ENCODE peak calls at places on chromosome 11, in four cellular contexts. One of them, this sample, is unnamed.

GRCh38 chr11:8719260-8720190 is 36.9 kb downstream of the RPL27A start:
- DNase-seq in transverse colon: peak
- DNase-seq in PC-9: peak
- DNase-seq in RWPE1: peak
- DNase-seq in this sample: peak

GRCh38 chr11:11916981-11917399 is 75.2 kb downstream of the USP47 start:
- DNase-seq in transverse colon: no peak
- DNase-seq in RWPE1: no peak
- DNase-seq in PC-9: peak
- DNase-seq in this sample: no peak

GRCh38 chr11:130815921-130816320 is 100.4 kb downstream of the SNX19 start:
- DNase-seq in PC-9: no peak
- DNase-seq in transverse colon: no peak
- DNase-seq in RWPE1: no peak
- DNase-seq in this sample: no peak

GRCh38 chr11:126468102-126468521 is 112.6 kb downstream of the ST3GAL4 start:
- DNase-seq in RWPE1: no peak
- DNase-seq in PC-9: peak
- DNase-seq in transverse colon: no peak
- DNase-seq in this sample: no peak

GRCh38 chr11:117597083-117597482 is 199.9 kb downstream of the DSCAML1 start:
- DNase-seq in transverse colon: peak
- DNase-seq in RWPE1: peak
- DNase-seq in PC-9: peak
- DNase-seq in this sample: peak

GRCh38 chr11:74533421-74533820 is 39.9 kb upstream of the LIPT2 start:
- DNase-seq in RWPE1: no peak
- DNase-seq in PC-9: no peak
- DNase-seq in transverse colon: no peak
- DNase-seq in this sample: no peak

GRCh38 chr11:130641884-130642283 is 193.4 kb downstream of the ADAMTS15 start:
- DNase-seq in RWPE1: no peak
- DNase-seq in PC-9: no peak
- DNase-seq in transverse colon: no peak
- DNase-seq in this sample: no peak

GRCh38 chr11:113481226-113481625 is 6.0 kb upstream of the DRD2 start:
- DNase-seq in transverse colon: no peak
- DNase-seq in RWPE1: no peak
- DNase-seq in PC-9: no peak
- DNase-seq in this sample: no peak

GRCh38 chr11:58926251-58926650 is 13.0 kb upstream of the GLYATL1 start:
- DNase-seq in RWPE1: no peak
- DNase-seq in transverse colon: no peak
- DNase-seq in PC-9: no peak
- DNase-seq in this sample: no peak

GRCh38 chr11:102006835-102007566 is 40.2 kb upstream of the CFAP300 start:
- DNase-seq in PC-9: no peak
- DNase-seq in RWPE1: no peak
- DNase-seq in transverse colon: peak
- DNase-seq in this sample: no peak

GRCh38 chr11:134592391-134592990 is 180.4 kb upstream of the B3GAT1 start:
- DNase-seq in transverse colon: peak
- DNase-seq in RWPE1: no peak
- DNase-seq in PC-9: no peak
- DNase-seq in this sample: peak

GRCh38 chr11:23540101-23540561 is 679.9 kb upstream of the CCDC179 start:
- DNase-seq in transverse colon: no peak
- DNase-seq in RWPE1: peak
- DNase-seq in PC-9: peak
- DNase-seq in this sample: no peak

GRCh38 chr11:47289856-47290255 is 19.9 kb downstream of the MADD start:
- DNase-seq in transverse colon: no peak
- DNase-seq in RWPE1: no peak
- DNase-seq in PC-9: no peak
- DNase-seq in this sample: no peak

GRCh38 chr11:69327741-69328191 is 33.8 kb downstream of the MYEOV start:
- DNase-seq in transverse colon: no peak
- DNase-seq in PC-9: no peak
- DNase-seq in RWPE1: no peak
- DNase-seq in this sample: no peak

GRCh38 chr11:61891331-61892084 is at the start of gene FADS3:
- DNase-seq in RWPE1: peak
- DNase-seq in PC-9: peak
- DNase-seq in transverse colon: peak
- DNase-seq in this sample: no peak

GRCh38 chr11:62652156-62653006 is 721 bp downstream of the INTS5 start:
- DNase-seq in PC-9: no peak
- DNase-seq in transverse colon: no peak
- DNase-seq in RWPE1: no peak
- DNase-seq in this sample: no peak

GRCh38 chr11:113505541-113506375 is 30.6 kb upstream of the DRD2 start:
- DNase-seq in PC-9: no peak
- DNase-seq in transverse colon: no peak
- DNase-seq in RWPE1: peak
- DNase-seq in this sample: no peak

GRCh38 chr11:726278-726915 is 20.4 kb downstream of the EPS8L2 start:
- DNase-seq in PC-9: peak
- DNase-seq in RWPE1: peak
- DNase-seq in transverse colon: peak
- DNase-seq in this sample: no peak

GRCh38 chr11:94034207-94034606 is 13.1 kb downstream of the HEPHL1 start:
- DNase-seq in RWPE1: no peak
- DNase-seq in transverse colon: no peak
- DNase-seq in PC-9: no peak
- DNase-seq in this sample: no peak

GRCh38 chr11:106706355-106706754 is 311.9 kb downstream of the GUCY1A2 start:
- DNase-seq in PC-9: peak
- DNase-seq in RWPE1: peak
- DNase-seq in transverse colon: no peak
- DNase-seq in this sample: peak

GRCh38 chr11:42462558-42463310 is 849.1 kb upstream of the API5 start:
- DNase-seq in PC-9: no peak
- DNase-seq in RWPE1: no peak
- DNase-seq in transverse colon: no peak
- DNase-seq in this sample: peak

GRCh38 chr11:62242021-62242420 is at the start of gene SCGB1D2:
- DNase-seq in PC-9: peak
- DNase-seq in RWPE1: peak
- DNase-seq in transverse colon: no peak
- DNase-seq in this sample: no peak

GRCh38 chr11:74072286-74072685 is 63.4 kb upstream of the UCP3 start:
- DNase-seq in PC-9: no peak
- DNase-seq in RWPE1: no peak
- DNase-seq in transverse colon: no peak
- DNase-seq in this sample: no peak

GRCh38 chr11:8192016-8192895 is 23.4 kb upstream of the RIC3 start:
- DNase-seq in RWPE1: peak
- DNase-seq in PC-9: peak
- DNase-seq in transverse colon: peak
- DNase-seq in this sample: peak

GRCh38 chr11:62430350-62430749 is 11.5 kb downstream of the SCGB1A1 start:
- DNase-seq in PC-9: no peak
- DNase-seq in RWPE1: no peak
- DNase-seq in transverse colon: no peak
- DNase-seq in this sample: no peak

GRCh38 chr11:48045536-48045935 is 65.2 kb downstream of the PTPRJ start:
- DNase-seq in transverse colon: no peak
- DNase-seq in RWPE1: no peak
- DNase-seq in PC-9: no peak
- DNase-seq in this sample: no peak

GRCh38 chr11:47137476-47137875 is 39.2 kb downstream of the ARFGAP2 start:
- DNase-seq in RWPE1: no peak
- DNase-seq in transverse colon: no peak
- DNase-seq in PC-9: no peak
- DNase-seq in this sample: no peak

GRCh38 chr11:63814383-63814736 is 1.1 kb downstream of the SPINDOC start:
- DNase-seq in RWPE1: no peak
- DNase-seq in PC-9: no peak
- DNase-seq in transverse colon: no peak
- DNase-seq in this sample: no peak

GRCh38 chr11:31106963-31107576 is 262.5 kb downstream of the DCDC1 start:
- DNase-seq in RWPE1: peak
- DNase-seq in PC-9: peak
- DNase-seq in transverse colon: peak
- DNase-seq in this sample: no peak

GRCh38 chr11:7591992-7592391 is 78.2 kb downstream of the PPFIBP2 start:
- DNase-seq in transverse colon: no peak
- DNase-seq in RWPE1: no peak
- DNase-seq in PC-9: no peak
- DNase-seq in this sample: no peak

GRCh38 chr11:70282012-70282411 is 11.5 kb downstream of the PPFIA1 start:
- DNase-seq in PC-9: no peak
- DNase-seq in RWPE1: no peak
- DNase-seq in transverse colon: no peak
- DNase-seq in this sample: no peak

GRCh38 chr11:120219157-120219934 is 8.5 kb downstream of the OAF start:
- DNase-seq in PC-9: no peak
- DNase-seq in RWPE1: no peak
- DNase-seq in transverse colon: no peak
- DNase-seq in this sample: no peak

GRCh38 chr11:120222916-120223315 is 12.1 kb downstream of the OAF start:
- DNase-seq in RWPE1: no peak
- DNase-seq in PC-9: no peak
- DNase-seq in transverse colon: no peak
- DNase-seq in this sample: no peak

GRCh38 chr11:120220747-120221037 is 9.9 kb downstream of the OAF start:
- DNase-seq in PC-9: no peak
- DNase-seq in RWPE1: no peak
- DNase-seq in transverse colon: no peak
- DNase-seq in this sample: no peak

GRCh38 chr11:120219935-120220746 is 9.3 kb downstream of the OAF start:
- DNase-seq in RWPE1: no peak
- DNase-seq in transverse colon: no peak
- DNase-seq in PC-9: no peak
- DNase-seq in this sample: no peak

DNA sequence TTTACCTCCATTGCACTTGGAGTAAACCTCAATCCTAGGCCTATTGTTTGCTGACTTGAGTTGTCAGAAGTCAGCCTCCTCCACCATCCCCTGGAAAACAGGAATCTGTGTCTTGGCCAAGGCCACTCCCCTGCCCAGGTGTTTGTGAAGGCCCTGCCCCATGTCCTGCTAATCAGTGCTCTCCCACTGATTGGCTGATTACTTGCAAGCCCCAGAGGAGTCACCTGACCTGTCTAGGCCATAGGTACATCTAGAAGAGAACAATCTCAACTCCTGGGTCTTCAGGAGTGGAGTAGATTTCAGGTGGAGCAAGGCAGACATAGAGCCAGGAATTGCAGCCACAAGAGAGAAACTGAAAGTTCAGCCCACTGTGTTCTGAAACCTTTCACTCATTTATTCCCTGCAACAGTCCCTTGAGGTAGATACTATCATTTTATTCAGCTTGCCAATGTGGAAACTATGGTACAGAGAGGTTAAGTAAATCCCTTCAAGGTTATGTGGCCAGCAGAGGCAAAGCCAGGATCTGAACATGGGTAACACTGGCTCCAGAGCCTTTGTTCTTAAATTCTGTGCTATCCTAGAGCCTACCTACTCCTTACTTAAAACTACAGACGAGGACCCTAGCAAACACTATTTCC is 10.4 kb downstream of the OAF start:
- DNase-seq in transverse colon: peak
- DNase-seq in RWPE1: no peak
- DNase-seq in PC-9: no peak
- DNase-seq in this sample: no peak
- H3K27ac ChIP-seq in transverse colon: peak
- H3K27ac ChIP-seq in RWPE1: no peak
- H3K27ac ChIP-seq in PC-9: peak
- H3K27ac ChIP-seq in this sample: no peak

DNA sequence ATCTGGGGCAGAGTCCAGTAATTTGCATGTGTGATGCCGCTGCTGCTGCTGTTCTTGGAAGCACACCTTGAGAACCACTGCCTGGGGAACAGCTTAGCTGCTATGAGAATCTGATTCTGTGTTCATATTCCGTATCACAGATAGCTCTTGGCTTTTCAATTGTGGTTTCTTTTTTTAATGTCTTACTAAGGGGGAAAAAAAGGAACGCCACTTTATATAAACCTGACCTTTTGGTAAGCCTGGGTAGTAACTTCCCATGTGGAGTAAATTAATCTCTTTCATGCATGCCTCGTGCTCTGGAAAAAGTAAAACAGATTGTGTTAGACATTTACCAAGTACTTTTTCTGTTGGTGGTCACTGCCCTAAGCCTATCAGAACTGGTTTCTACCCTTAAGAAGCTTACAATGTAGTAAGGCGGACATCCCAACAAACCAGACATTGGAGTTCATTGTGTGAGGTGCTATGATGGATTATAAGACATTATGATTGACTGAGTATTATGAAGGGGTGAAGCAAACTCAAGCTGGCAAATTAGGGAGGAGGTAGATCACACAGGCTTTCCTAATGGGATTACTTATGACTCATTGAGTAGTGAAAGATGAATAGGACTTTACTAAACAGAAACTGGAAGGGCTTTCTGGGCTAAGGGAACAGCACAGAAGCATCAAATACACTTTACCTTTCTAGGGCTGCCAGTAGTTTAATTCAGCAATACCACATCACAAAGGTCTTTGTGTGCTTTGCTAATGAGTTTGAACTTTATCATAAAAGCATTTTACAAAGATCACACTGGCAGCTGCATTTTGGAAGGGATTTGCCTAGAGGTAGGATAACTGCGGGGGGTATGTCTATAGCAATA is 64.7 kb downstream of the MAML2 start:
- DNase-seq in PC-9: no peak
- DNase-seq in transverse colon: no peak
- DNase-seq in RWPE1: peak
- DNase-seq in this sample: no peak
- H3K27ac ChIP-seq in PC-9: peak
- H3K27ac ChIP-seq in transverse colon: peak
- H3K27ac ChIP-seq in RWPE1: no peak
- H3K27ac ChIP-seq in this sample: peak

GRCh38 chr11:20672575-20672974 is 3.2 kb downstream of the NELL1 start:
- DNase-seq in RWPE1: no peak
- DNase-seq in PC-9: no peak
- DNase-seq in transverse colon: no peak
- DNase-seq in this sample: no peak
- H3K27ac ChIP-seq in RWPE1: no peak
- H3K27ac ChIP-seq in PC-9: no peak
- H3K27ac ChIP-seq in transverse colon: no peak
- H3K27ac ChIP-seq in this sample: no peak

GRCh38 chr11:122791836-122792235 is 46.5 kb upstream of the CRTAM start:
- DNase-seq in transverse colon: no peak
- DNase-seq in RWPE1: no peak
- DNase-seq in PC-9: no peak
- DNase-seq in this sample: no peak
- H3K27ac ChIP-seq in transverse colon: no peak
- H3K27ac ChIP-seq in RWPE1: no peak
- H3K27ac ChIP-seq in PC-9: peak
- H3K27ac ChIP-seq in this sample: no peak

This sample was measured in keratinocyte.